ENCODE peak calls at places on chromosome 15, in ten cellular contexts. J is stomach; H is HT-29; D is nucleus accumbens; L is GM19239; K is colonic mucosa; X is HS-27A; U is hypothalamus; Q is mucosa of gallbladder; I is stimulated activated CD8-positive, alpha-beta memory T cell treated with anti-CD3 and anti-CD28 coated beads, Interleukin-2, amount 100 ng/mL, for 48 hours. E is an unnamed sample.

GRCh38 chr15:83890584-83890983 is 236.7 kb downstream of the ADAMTSL3 start:
- DNase-seq in I (no peak), X (no peak), L (no peak), H (no peak), U (no peak), K (no peak), D (no peak), Q (no peak), J (no peak), E (no peak)

GRCh38 chr15:87940763-87941162 is 315.8 kb downstream of the NTRK3 start:
- DNase-seq in U (no peak), X (no peak), K (no peak), D (no peak), J (no peak), Q (no peak), H (no peak), L (no peak), I (no peak), E (no peak)

GRCh38 chr15:96629501-96629900 is 299.0 kb downstream of the NR2F2 start:
- DNase-seq in U (peak), D (no peak), I (no peak), H (no peak), X (no peak), J (peak), Q (peak), L (no peak), K (peak), E (no peak)

GRCh38 chr15:70491183-70491621 is 272.2 kb downstream of the UACA start:
- DNase-seq in D (no peak), H (no peak), I (no peak), X (no peak), K (no peak), L (no peak), U (no peak), J (no peak), Q (no peak), E (no peak)

GRCh38 chr15:68644088-68644904 is 65.5 kb downstream of the CORO2B start:
- DNase-seq in J (no peak), Q (no peak), K (no peak), D (no peak), L (no peak), X (no peak), I (no peak), H (no peak), U (no peak), E (no peak)

GRCh38 chr15:44738340-44738984 is 2.1 kb downstream of the TRIM69 start:
- DNase-seq in Q (no peak), K (no peak), D (no peak), H (peak), J (no peak), L (no peak), I (no peak), U (no peak), X (peak), E (no peak)

GRCh38 chr15:93476491-93477176 is 387.6 kb upstream of the RGMA start:
- DNase-seq in J (no peak), D (no peak), U (no peak), L (no peak), K (no peak), Q (no peak), I (no peak), H (no peak), X (no peak), E (no peak)

GRCh38 chr15:31434418-31435255 is 108.0 kb downstream of the KLF13 start:
- DNase-seq in D (no peak), H (no peak), L (no peak), J (peak), K (peak), I (peak), Q (peak), X (no peak), U (no peak), E (no peak)

GRCh38 chr15:59701880-59702279 is 12.8 kb upstream of the BNIP2 start:
- DNase-seq in I (no peak), K (no peak), D (no peak), J (no peak), U (no peak), X (no peak), H (no peak), L (no peak), Q (no peak), E (no peak)

GRCh38 chr15:77482570-77482969 is 61.9 kb downstream of the HMG20A start:
- DNase-seq in X (peak), U (no peak), H (no peak), D (no peak), Q (no peak), K (no peak), L (no peak), J (no peak), I (no peak), E (no peak)

GRCh38 chr15:77031376-77032050 is 36.6 kb downstream of the PSTPIP1 start:
- DNase-seq in X (no peak), K (peak), D (no peak), H (peak), Q (no peak), J (peak), L (peak), U (no peak), I (no peak), E (peak)

GRCh38 chr15:23759964-23760363 is 72.9 kb upstream of the NDN start:
- DNase-seq in X (no peak), L (no peak), I (no peak), J (no peak), D (no peak), Q (no peak), H (no peak), K (no peak), U (no peak), E (no peak)

GRCh38 chr15:57495037-57495436 is 96.7 kb upstream of the MYZAP start:
- DNase-seq in Q (no peak), D (no peak), L (no peak), I (no peak), U (no peak), J (no peak), H (no peak), X (no peak), K (no peak), E (no peak)

GRCh38 chr15:77841376-77841775 is 208.7 kb upstream of the LINGO1 start:
- DNase-seq in D (no peak), H (no peak), X (no peak), U (no peak), L (no peak), J (no peak), Q (no peak), I (no peak), K (no peak), E (no peak)

GRCh38 chr15:94584833-94585244 is 353.5 kb downstream of the MCTP2 start:
- DNase-seq in H (peak), X (no peak), U (no peak), Q (no peak), J (no peak), I (peak), K (no peak), L (peak), D (no peak), E (no peak)

GRCh38 chr15:75620043-75620775 is 5.3 kb downstream of the SNUPN start:
- DNase-seq in L (no peak), K (no peak), D (no peak), J (peak), I (no peak), H (no peak), X (no peak), Q (no peak), U (no peak), E (no peak)

GRCh38 chr15:31815411-31816155 is 214.7 kb upstream of the CHRNA7 start:
- DNase-seq in D (no peak), J (no peak), I (no peak), U (no peak), K (no peak), X (no peak), Q (no peak), L (no peak), H (no peak), E (no peak)

GRCh38 chr15:52728899-52729298 is 49.7 kb upstream of the ATOSA start:
- DNase-seq in J (no peak), D (no peak), U (no peak), K (no peak), Q (no peak), L (no peak), H (no peak), X (no peak), I (no peak), E (no peak)

GRCh38 chr15:64046347-64047153 is at the start of gene DAPK2:
- DNase-seq in I (peak), H (peak), K (peak), D (no peak), Q (peak), L (peak), J (peak), X (no peak), U (peak), E (no peak)

GRCh38 chr15:101086394-101087171 is 165.3 kb downstream of the CHSY1 start:
- DNase-seq in I (no peak), Q (no peak), L (no peak), J (no peak), H (no peak), K (no peak), D (no peak), U (no peak), X (no peak), E (no peak)

GRCh38 chr15:52257734-52258062 is 37.9 kb downstream of the MYO5C start:
- DNase-seq in I (no peak), D (no peak), U (no peak), J (no peak), K (no peak), L (no peak), X (no peak), Q (no peak), H (no peak), E (peak)

GRCh38 chr15:40065166-40065565 is 26.2 kb upstream of the SRP14 start:
- DNase-seq in U (no peak), K (no peak), Q (no peak), J (no peak), L (no peak), I (no peak), H (no peak), D (no peak), X (no peak), E (no peak)

GRCh38 chr15:54772663-54773062 is 424.1 kb downstream of the RSL24D1 start:
- DNase-seq in I (no peak), X (no peak), K (no peak), D (no peak), U (no peak), J (no peak), Q (no peak), H (no peak), L (no peak), E (no peak)

GRCh38 chr15:50712018-50712417 is 25.4 kb upstream of the TRPM7 start:
- DNase-seq in X (no peak), U (no peak), K (no peak), H (peak), D (no peak), L (no peak), Q (no peak), I (no peak), J (no peak), E (no peak)

GRCh38 chr15:70535955-70536338 is 227.4 kb downstream of the UACA start:
- DNase-seq in J (no peak), K (peak), H (no peak), X (no peak), Q (no peak), D (no peak), I (no peak), U (no peak), L (no peak), E (no peak)

GRCh38 chr15:73081321-73081958 is 29.2 kb downstream of the NEO1 start:
- DNase-seq in X (peak), Q (peak), U (no peak), J (no peak), I (no peak), L (no peak), K (peak), D (no peak), H (peak), E (peak)

GRCh38 chr15:70788114-70789049 is 25.0 kb upstream of the UACA start:
- DNase-seq in L (no peak), J (no peak), K (peak), X (no peak), I (no peak), U (no peak), Q (peak), D (no peak), H (peak), E (no peak)

GRCh38 chr15:99997112-99997651 is 263.9 kb upstream of the LYSMD4 start:
- DNase-seq in I (no peak), X (no peak), H (no peak), K (no peak), U (no peak), D (no peak), Q (no peak), J (peak), L (no peak), E (no peak)

GRCh38 chr15:43302155-43302554 is 28.2 kb downstream of the LCMT2 start:
- DNase-seq in J (no peak), L (no peak), U (no peak), H (no peak), X (no peak), K (no peak), I (no peak), D (no peak), Q (no peak), E (no peak)

GRCh38 chr15:68781766-68782588 is 38.7 kb downstream of the ANP32A start:
- DNase-seq in H (no peak), L (no peak), X (no peak), J (no peak), Q (peak), K (peak), U (no peak), D (no peak), I (no peak), E (no peak)

GRCh38 chr15:41256577-41257038 is 25.5 kb downstream of the CHP1 start:
- DNase-seq in X (no peak), D (no peak), Q (peak), I (no peak), J (no peak), H (peak), L (no peak), U (no peak), K (peak), E (no peak)

GRCh38 chr15:34122771-34123183 is 20.9 kb downstream of the PGBD4 start:
- DNase-seq in X (no peak), J (no peak), Q (no peak), D (no peak), I (no peak), H (peak), U (no peak), L (no peak), K (no peak), E (no peak)

GRCh38 chr15:88891540-88892254 is 3.6 kb downstream of the HAPLN3 start:
- DNase-seq in Q (no peak), J (no peak), I (no peak), U (no peak), L (no peak), D (no peak), X (no peak), K (no peak), H (no peak), E (no peak)